ENCODE peak calls at places on chromosomes 1 and 21, in six cellular contexts. One of them, this sample, is unnamed. For H3K4me1, the result is how much of the 10 kb centered on the place peaks cover.

GRCh38 chr1:100164226-100164625 is 13.8 kb downstream of the LRRC39 start:
- DNase-seq in A549: no peak
- DNase-seq in heart left ventricle: no peak
- DNase-seq in fibroblast of lung: peak
- DNase-seq in IMR-90: peak
- DNase-seq in uterus: no peak
- DNase-seq in this sample: no peak

GRCh38 chr1:115118596-115118995 is 29.3 kb upstream of the TSPAN2 start:
- DNase-seq in A549: no peak
- DNase-seq in heart left ventricle: no peak
- DNase-seq in fibroblast of lung: no peak
- DNase-seq in IMR-90: no peak
- DNase-seq in uterus: no peak
- DNase-seq in this sample: peak

GRCh38 chr1:183864611-183865010 is 59.7 kb downstream of the RGL1 start:
- DNase-seq in A549: no peak
- DNase-seq in heart left ventricle: no peak
- DNase-seq in fibroblast of lung: no peak
- DNase-seq in IMR-90: no peak
- DNase-seq in uterus: no peak
- DNase-seq in this sample: no peak

GRCh38 chr1:80755944-80756343 is 1044.8 kb upstream of the ADGRL2 start:
- DNase-seq in A549: no peak
- DNase-seq in heart left ventricle: no peak
- DNase-seq in fibroblast of lung: no peak
- DNase-seq in IMR-90: no peak
- DNase-seq in uterus: no peak
- DNase-seq in this sample: no peak

GRCh38 chr1:227094249-227094966 is 154.3 kb downstream of the COQ8A start:
- DNase-seq in A549: no peak
- DNase-seq in heart left ventricle: no peak
- DNase-seq in fibroblast of lung: no peak
- DNase-seq in IMR-90: no peak
- DNase-seq in uterus: no peak
- DNase-seq in this sample: no peak

GRCh38 chr1:112393634-112393976 is 2.4 kb upstream of the CTTNBP2NL start:
- DNase-seq in A549: no peak
- DNase-seq in heart left ventricle: no peak
- DNase-seq in fibroblast of lung: peak
- DNase-seq in IMR-90: no peak
- DNase-seq in uterus: peak
- DNase-seq in this sample: peak

GRCh38 chr1:167518331-167518700 is at the start of gene CD247:
- DNase-seq in A549: no peak
- DNase-seq in heart left ventricle: no peak
- DNase-seq in fibroblast of lung: no peak
- DNase-seq in IMR-90: no peak
- DNase-seq in uterus: no peak
- DNase-seq in this sample: no peak

GRCh38 chr1:87478231-87478630 is 149.6 kb downstream of the LMO4 start:
- DNase-seq in A549: no peak
- DNase-seq in heart left ventricle: no peak
- DNase-seq in fibroblast of lung: peak
- DNase-seq in IMR-90: peak
- DNase-seq in uterus: peak
- DNase-seq in this sample: peak

GRCh38 chr1:176897350-176898236 is 266.9 kb downstream of the ASTN1 start:
- DNase-seq in A549: peak
- DNase-seq in heart left ventricle: peak
- DNase-seq in fibroblast of lung: peak
- DNase-seq in IMR-90: peak
- DNase-seq in uterus: peak
- DNase-seq in this sample: no peak

GRCh38 chr1:226111865-226112395 is 49.4 kb downstream of the H3-3A start:
- DNase-seq in A549: no peak
- DNase-seq in heart left ventricle: no peak
- DNase-seq in fibroblast of lung: no peak
- DNase-seq in IMR-90: no peak
- DNase-seq in uterus: no peak
- DNase-seq in this sample: no peak

GRCh38 chr1:5526822-5527551 is 465.2 kb downstream of the NPHP4 start:
- DNase-seq in A549: no peak
- DNase-seq in heart left ventricle: no peak
- DNase-seq in fibroblast of lung: no peak
- DNase-seq in IMR-90: no peak
- DNase-seq in uterus: no peak
- DNase-seq in this sample: no peak

GRCh38 chr1:156860113-156860638 is 489 bp upstream of the NTRK1 start:
- DNase-seq in A549: peak
- DNase-seq in heart left ventricle: no peak
- DNase-seq in fibroblast of lung: peak
- DNase-seq in IMR-90: peak
- DNase-seq in uterus: peak
- DNase-seq in this sample: peak

GRCh38 chr1:199948587-199949280 is 78.8 kb upstream of the NR5A2 start:
- DNase-seq in A549: no peak
- DNase-seq in heart left ventricle: no peak
- DNase-seq in fibroblast of lung: peak
- DNase-seq in IMR-90: peak
- DNase-seq in uterus: no peak
- DNase-seq in this sample: peak

GRCh38 chr1:233735331-233735730 is 121.4 kb downstream of the KCNK1 start:
- DNase-seq in A549: no peak
- DNase-seq in heart left ventricle: no peak
- DNase-seq in fibroblast of lung: no peak
- DNase-seq in IMR-90: no peak
- DNase-seq in uterus: no peak
- DNase-seq in this sample: no peak

GRCh38 chr1:53639251-53639721 is 99.7 kb downstream of the GLIS1 start:
- DNase-seq in A549: no peak
- DNase-seq in heart left ventricle: peak
- DNase-seq in fibroblast of lung: peak
- DNase-seq in IMR-90: peak
- DNase-seq in uterus: peak
- DNase-seq in this sample: peak

GRCh38 chr1:215031392-215031791 is 51.1 kb upstream of the KCNK2 start:
- DNase-seq in A549: no peak
- DNase-seq in heart left ventricle: no peak
- DNase-seq in fibroblast of lung: no peak
- DNase-seq in IMR-90: no peak
- DNase-seq in uterus: no peak
- DNase-seq in this sample: no peak

GRCh38 chr1:172870901-172871606 is 179.7 kb downstream of the TNFSF18 start:
- DNase-seq in A549: no peak
- DNase-seq in heart left ventricle: no peak
- DNase-seq in fibroblast of lung: no peak
- DNase-seq in IMR-90: peak
- DNase-seq in uterus: no peak
- DNase-seq in this sample: peak

GRCh38 chr1:32896451-32896850 is 4.7 kb downstream of the TMEM54 start:
- DNase-seq in A549: no peak
- DNase-seq in heart left ventricle: no peak
- DNase-seq in fibroblast of lung: no peak
- DNase-seq in IMR-90: no peak
- DNase-seq in uterus: no peak
- DNase-seq in this sample: no peak

GRCh38 chr1:79679916-79680315 is 673.4 kb upstream of the ADGRL4 start:
- DNase-seq in A549: no peak
- DNase-seq in heart left ventricle: no peak
- DNase-seq in fibroblast of lung: no peak
- DNase-seq in IMR-90: no peak
- DNase-seq in uterus: no peak
- DNase-seq in this sample: peak

GRCh38 chr1:230749150-230749549 is 2.0 kb downstream of the CAPN9 start:
- DNase-seq in A549: no peak
- DNase-seq in heart left ventricle: no peak
- DNase-seq in fibroblast of lung: no peak
- DNase-seq in IMR-90: no peak
- DNase-seq in uterus: no peak
- DNase-seq in this sample: no peak

GRCh38 chr21:41760411-41760810 is 6.4 kb downstream of the RIPK4 start:
- DNase-seq in A549: no peak
- DNase-seq in heart left ventricle: no peak
- DNase-seq in fibroblast of lung: no peak
- DNase-seq in IMR-90: no peak
- DNase-seq in uterus: no peak
- DNase-seq in this sample: no peak

DNA sequence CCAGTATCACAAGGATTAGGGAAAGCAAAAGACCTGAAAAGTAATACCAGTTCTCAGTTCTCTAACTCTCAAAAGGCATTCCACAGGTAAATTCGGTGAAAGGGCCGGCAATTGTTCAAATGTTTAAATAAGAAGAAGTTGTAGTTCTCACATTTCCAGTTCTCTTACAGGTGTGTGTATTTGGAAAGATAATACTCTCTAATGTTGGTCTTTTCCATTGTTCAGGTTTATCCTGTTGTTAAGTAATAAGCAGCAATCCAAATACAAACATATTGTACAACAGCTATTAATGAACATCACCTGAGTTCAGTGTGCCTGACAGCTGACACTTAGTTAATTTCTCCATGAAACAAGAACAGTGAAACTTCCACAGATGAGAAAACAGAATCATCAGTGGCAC is 13.2 kb upstream of the PRKAB2 start:
- DNase-seq in A549: no peak
- DNase-seq in heart left ventricle: no peak
- DNase-seq in fibroblast of lung: no peak
- DNase-seq in IMR-90: no peak
- DNase-seq in uterus: no peak
- DNase-seq in this sample: no peak
- H3K27ac ChIP-seq in A549: no peak
- H3K27ac ChIP-seq in heart left ventricle: no peak
- H3K27ac ChIP-seq in fibroblast of lung: no peak
- H3K27ac ChIP-seq in IMR-90: no peak
- H3K27ac ChIP-seq in uterus: no peak
- H3K27ac ChIP-seq in this sample: no peak

GRCh38 chr1:39396671-39397070 is 94.8 kb upstream of the BMP8A start:
- DNase-seq in A549: no peak
- DNase-seq in heart left ventricle: no peak
- DNase-seq in fibroblast of lung: no peak
- DNase-seq in IMR-90: no peak
- DNase-seq in uterus: no peak
- DNase-seq in this sample: no peak

GRCh38 chr1:39394598-39394997 is 96.8 kb upstream of the BMP8A start:
- DNase-seq in A549: no peak
- DNase-seq in heart left ventricle: no peak
- DNase-seq in fibroblast of lung: no peak
- DNase-seq in IMR-90: no peak
- DNase-seq in uterus: no peak
- DNase-seq in this sample: peak

GRCh38 chr1:39397487-39397886 is 93.9 kb upstream of the BMP8A start:
- DNase-seq in A549: no peak
- DNase-seq in heart left ventricle: no peak
- DNase-seq in fibroblast of lung: no peak
- DNase-seq in IMR-90: no peak
- DNase-seq in uterus: no peak
- DNase-seq in this sample: no peak

GRCh38 chr1:39395357-39395831 is 96.0 kb upstream of the BMP8A start:
- DNase-seq in A549: peak
- DNase-seq in heart left ventricle: no peak
- DNase-seq in fibroblast of lung: peak
- DNase-seq in IMR-90: peak
- DNase-seq in uterus: no peak
- DNase-seq in this sample: peak

DNA sequence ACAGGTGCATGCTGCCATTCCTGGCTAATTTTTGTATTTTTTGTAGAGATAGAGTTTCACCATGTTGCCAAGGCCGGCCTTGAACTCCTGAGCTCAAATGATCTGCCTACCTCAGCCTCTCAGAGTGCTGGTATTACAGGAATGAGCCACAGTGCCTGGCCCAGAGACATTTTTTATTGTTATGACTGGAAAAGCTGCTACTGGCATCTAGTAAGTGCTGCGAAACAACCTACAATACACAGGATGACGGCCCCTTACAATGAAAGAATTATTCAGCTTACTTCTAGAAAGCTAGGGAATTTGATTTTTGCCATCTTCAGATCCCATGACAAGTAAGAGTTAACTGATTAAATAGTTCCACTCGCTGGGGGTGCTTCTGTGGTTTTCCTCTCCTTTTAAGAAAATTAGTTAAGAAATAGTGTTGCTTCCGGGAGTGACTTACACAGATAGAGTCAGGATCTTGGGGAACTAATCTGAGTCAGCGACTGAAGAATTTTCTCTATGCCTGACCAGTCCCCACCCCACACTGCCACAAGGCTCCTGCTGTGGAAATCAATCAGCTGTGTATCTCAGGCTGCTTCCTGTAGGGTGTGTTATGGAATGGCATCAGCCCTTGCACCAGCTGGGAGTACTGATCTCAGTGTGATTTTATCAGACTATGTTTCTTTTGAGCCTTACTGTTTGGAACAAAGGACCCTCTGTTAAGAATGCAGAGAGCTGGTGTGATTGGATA is 93.0 kb upstream of the BMP8A start:
- DNase-seq in A549: peak
- DNase-seq in heart left ventricle: no peak
- DNase-seq in fibroblast of lung: peak
- DNase-seq in IMR-90: peak
- DNase-seq in uterus: peak
- DNase-seq in this sample: peak
- H3K4me1 ChIP-seq in A549: half or more
- H3K4me1 ChIP-seq in heart left ventricle: under half
- H3K4me1 ChIP-seq in fibroblast of lung: under half
- H3K4me1 ChIP-seq in IMR-90: under half
- H3K4me1 ChIP-seq in uterus: under half
- H3K4me1 ChIP-seq in this sample: half or more

DNA sequence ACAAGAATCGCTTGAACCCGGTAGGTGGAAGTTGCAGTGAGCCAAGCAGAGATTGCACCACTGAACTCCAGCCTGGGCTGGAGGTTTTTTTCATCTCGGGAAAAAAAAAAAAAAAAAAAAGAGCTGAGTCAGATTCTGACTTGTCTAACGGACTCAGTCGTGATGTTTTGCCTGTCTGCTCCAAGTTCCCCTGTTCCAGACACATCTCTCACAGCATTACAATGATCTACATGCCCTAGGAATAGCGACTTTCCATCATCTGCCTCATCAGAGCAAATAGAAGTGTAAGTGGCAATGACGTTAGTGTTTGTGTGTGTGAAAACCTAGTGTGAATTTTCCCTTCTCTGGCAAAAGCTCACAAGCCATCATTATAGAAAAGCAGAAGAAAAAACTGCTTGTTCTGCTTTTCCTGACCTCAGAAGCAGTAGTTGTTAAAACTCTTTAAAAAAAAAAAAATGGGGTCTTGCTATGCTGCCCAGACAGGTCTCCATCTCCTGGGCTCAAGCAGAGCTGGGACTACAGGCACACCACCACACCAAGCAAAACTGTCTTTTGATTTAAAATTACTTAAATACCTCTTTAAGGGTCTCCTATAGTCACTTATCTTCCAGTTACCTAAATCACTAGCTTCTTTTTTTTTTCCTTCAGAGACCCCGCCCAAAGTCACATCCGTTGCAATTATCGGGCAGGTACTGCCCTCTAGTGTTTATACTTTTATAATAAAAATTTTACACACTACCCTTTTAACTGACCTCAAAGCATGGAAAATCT is 37.3 kb downstream of the PLEKHO1 start:
- DNase-seq in A549: peak
- DNase-seq in heart left ventricle: no peak
- DNase-seq in fibroblast of lung: peak
- DNase-seq in IMR-90: peak
- DNase-seq in uterus: no peak
- DNase-seq in this sample: no peak
- TF ChIP-seq CTCF in A549: peak
- TF ChIP-seq CTCF in heart left ventricle: peak
- TF ChIP-seq CTCF in fibroblast of lung: no peak
- TF ChIP-seq CTCF in IMR-90: peak
- TF ChIP-seq CTCF in uterus: peak
- TF ChIP-seq CTCF in this sample: peak

GRCh38 chr1:60974973-60975372 is 107.4 kb upstream of the NFIA start:
- DNase-seq in A549: no peak
- DNase-seq in heart left ventricle: no peak
- DNase-seq in fibroblast of lung: no peak
- DNase-seq in IMR-90: no peak
- DNase-seq in uterus: no peak
- DNase-seq in this sample: no peak
- H3K27ac ChIP-seq in A549: no peak
- H3K27ac ChIP-seq in heart left ventricle: no peak
- H3K27ac ChIP-seq in fibroblast of lung: no peak
- H3K27ac ChIP-seq in IMR-90: no peak
- H3K27ac ChIP-seq in uterus: no peak
- H3K27ac ChIP-seq in this sample: no peak

This sample was measured in foreskin keratinocyte.